ENCODE peak calls at places on chromosome 19, in six cellular contexts. One of them, this sample, is unnamed.

GRCh38 chr19:33784432-33784831 is 12.2 kb upstream of the KCTD15 start:
- DNase-seq in kidney epithelial cell: no peak
- DNase-seq in stomach: no peak
- DNase-seq in pancreas: no peak
- DNase-seq in suprapubic skin: no peak
- DNase-seq in glutamatergic neuron: no peak
- DNase-seq in this sample: no peak

GRCh38 chr19:28331596-28331995 is 881.4 kb downstream of the UQCRFS1 start:
- DNase-seq in kidney epithelial cell: no peak
- DNase-seq in stomach: no peak
- DNase-seq in pancreas: no peak
- DNase-seq in suprapubic skin: no peak
- DNase-seq in glutamatergic neuron: no peak
- DNase-seq in this sample: no peak

GRCh38 chr19:14536926-14537692 is 7.7 kb downstream of the TECR start:
- DNase-seq in kidney epithelial cell: no peak
- DNase-seq in stomach: peak
- DNase-seq in pancreas: peak
- DNase-seq in suprapubic skin: no peak
- DNase-seq in glutamatergic neuron: peak
- DNase-seq in this sample: no peak

GRCh38 chr19:11624064-11624463 is 26.8 kb downstream of the ZNF627 start:
- DNase-seq in kidney epithelial cell: peak
- DNase-seq in stomach: no peak
- DNase-seq in pancreas: no peak
- DNase-seq in suprapubic skin: no peak
- DNase-seq in glutamatergic neuron: no peak
- DNase-seq in this sample: no peak

GRCh38 chr19:6103217-6103644 is 7.1 kb downstream of the RFX2 start:
- DNase-seq in kidney epithelial cell: no peak
- DNase-seq in stomach: peak
- DNase-seq in pancreas: peak
- DNase-seq in suprapubic skin: no peak
- DNase-seq in glutamatergic neuron: no peak
- DNase-seq in this sample: peak

GRCh38 chr19:4984106-4984380 is 15.1 kb downstream of the KDM4B start:
- DNase-seq in kidney epithelial cell: no peak
- DNase-seq in stomach: no peak
- DNase-seq in pancreas: no peak
- DNase-seq in suprapubic skin: no peak
- DNase-seq in glutamatergic neuron: no peak
- DNase-seq in this sample: no peak

GRCh38 chr19:6717441-6717971 is 2.9 kb downstream of the C3 start:
- DNase-seq in kidney epithelial cell: no peak
- DNase-seq in stomach: no peak
- DNase-seq in pancreas: no peak
- DNase-seq in suprapubic skin: no peak
- DNase-seq in glutamatergic neuron: no peak
- DNase-seq in this sample: no peak

GRCh38 chr19:14147797-14148605 is 11.6 kb upstream of the ASF1B start:
- DNase-seq in kidney epithelial cell: peak
- DNase-seq in stomach: peak
- DNase-seq in pancreas: peak
- DNase-seq in suprapubic skin: no peak
- DNase-seq in glutamatergic neuron: peak
- DNase-seq in this sample: peak

GRCh38 chr19:7944177-7944761 is 803 bp upstream of the TIMM44 start:
- DNase-seq in kidney epithelial cell: no peak
- DNase-seq in stomach: peak
- DNase-seq in pancreas: peak
- DNase-seq in suprapubic skin: no peak
- DNase-seq in glutamatergic neuron: peak
- DNase-seq in this sample: peak

GRCh38 chr19:5313307-5313706 is 27.3 kb downstream of the PTPRS start:
- DNase-seq in kidney epithelial cell: no peak
- DNase-seq in stomach: peak
- DNase-seq in pancreas: no peak
- DNase-seq in suprapubic skin: no peak
- DNase-seq in glutamatergic neuron: no peak
- DNase-seq in this sample: no peak

GRCh38 chr19:55600336-55601028 is 394 bp downstream of the ZNF524 start:
- DNase-seq in kidney epithelial cell: no peak
- DNase-seq in stomach: no peak
- DNase-seq in pancreas: no peak
- DNase-seq in suprapubic skin: no peak
- DNase-seq in glutamatergic neuron: peak
- DNase-seq in this sample: no peak

GRCh38 chr19:36169084-36169760 is 17.0 kb upstream of the COX7A1 start:
- DNase-seq in kidney epithelial cell: no peak
- DNase-seq in stomach: peak
- DNase-seq in pancreas: peak
- DNase-seq in suprapubic skin: no peak
- DNase-seq in glutamatergic neuron: no peak
- DNase-seq in this sample: no peak

GRCh38 chr19:12194827-12195500 is 32.1 kb downstream of the ZNF136 start:
- DNase-seq in kidney epithelial cell: peak
- DNase-seq in stomach: peak
- DNase-seq in pancreas: peak
- DNase-seq in suprapubic skin: peak
- DNase-seq in glutamatergic neuron: peak
- DNase-seq in this sample: peak

GRCh38 chr19:42111384-42111783 is 20.9 kb downstream of the POU2F2 start:
- DNase-seq in kidney epithelial cell: no peak
- DNase-seq in stomach: no peak
- DNase-seq in pancreas: no peak
- DNase-seq in suprapubic skin: no peak
- DNase-seq in glutamatergic neuron: no peak
- DNase-seq in this sample: no peak

GRCh38 chr19:39413269-39413902 is 917 bp downstream of the PLEKHG2 start:
- DNase-seq in kidney epithelial cell: no peak
- DNase-seq in stomach: no peak
- DNase-seq in pancreas: peak
- DNase-seq in suprapubic skin: peak
- DNase-seq in glutamatergic neuron: peak
- DNase-seq in this sample: no peak

GRCh38 chr19:30634431-30634830 is 262.2 kb downstream of the ZNF536 start:
- DNase-seq in kidney epithelial cell: no peak
- DNase-seq in stomach: no peak
- DNase-seq in pancreas: no peak
- DNase-seq in suprapubic skin: no peak
- DNase-seq in glutamatergic neuron: no peak
- DNase-seq in this sample: no peak

GRCh38 chr19:37329686-37330085 is 41.2 kb upstream of the ZNF527 start:
- DNase-seq in kidney epithelial cell: no peak
- DNase-seq in stomach: no peak
- DNase-seq in pancreas: no peak
- DNase-seq in suprapubic skin: no peak
- DNase-seq in glutamatergic neuron: no peak
- DNase-seq in this sample: no peak
- TF ChIP-seq CTCF in kidney epithelial cell: no peak
- TF ChIP-seq CTCF in stomach: no peak
- TF ChIP-seq CTCF in pancreas: no peak
- TF ChIP-seq CTCF in suprapubic skin: no peak
- TF ChIP-seq CTCF in glutamatergic neuron: no peak
- TF ChIP-seq CTCF in this sample: peak

DNA sequence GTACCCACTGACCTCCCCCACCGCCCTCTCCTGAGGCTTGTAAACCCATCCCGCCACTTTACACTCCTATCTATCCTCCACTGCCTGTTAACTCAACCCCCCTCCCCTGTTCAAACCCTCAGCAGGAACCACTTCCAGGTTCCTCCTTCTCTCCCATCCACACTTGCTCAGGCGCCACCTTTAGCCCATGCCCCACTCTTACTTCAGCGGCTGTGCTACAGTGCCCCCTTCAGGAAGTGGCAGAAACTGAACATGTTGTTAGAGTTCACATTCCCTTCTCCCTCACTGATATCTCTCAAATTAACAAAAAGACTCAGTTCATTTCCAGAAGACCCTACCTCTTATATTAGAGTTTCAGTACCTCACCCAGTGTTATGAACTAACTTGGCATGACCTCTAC is 49.4 kb downstream of the ZNF91 start:
- DNase-seq in kidney epithelial cell: no peak
- DNase-seq in stomach: no peak
- DNase-seq in pancreas: no peak
- DNase-seq in suprapubic skin: no peak
- DNase-seq in glutamatergic neuron: no peak
- DNase-seq in this sample: no peak
- TF ChIP-seq CTCF in kidney epithelial cell: no peak
- TF ChIP-seq CTCF in stomach: no peak
- TF ChIP-seq CTCF in pancreas: no peak
- TF ChIP-seq CTCF in suprapubic skin: no peak
- TF ChIP-seq CTCF in glutamatergic neuron: no peak
- TF ChIP-seq CTCF in this sample: no peak

GRCh38 chr19:1602091-1602707 is 3.1 kb downstream of the UQCR11 start:
- DNase-seq in kidney epithelial cell: no peak
- DNase-seq in stomach: no peak
- DNase-seq in pancreas: no peak
- DNase-seq in suprapubic skin: no peak
- DNase-seq in glutamatergic neuron: no peak
- DNase-seq in this sample: no peak

GRCh38 chr19:1598777-1599459 is 6.3 kb upstream of the MBD3 start:
- DNase-seq in kidney epithelial cell: no peak
- DNase-seq in stomach: no peak
- DNase-seq in pancreas: no peak
- DNase-seq in suprapubic skin: no peak
- DNase-seq in glutamatergic neuron: no peak
- DNase-seq in this sample: no peak

GRCh38 chr19:1605236-1606137 is at the start of gene UQCR11:
- DNase-seq in kidney epithelial cell: peak
- DNase-seq in stomach: peak
- DNase-seq in pancreas: peak
- DNase-seq in suprapubic skin: peak
- DNase-seq in glutamatergic neuron: peak
- DNase-seq in this sample: peak

GRCh38 chr19:1599460-1599846 is 5.8 kb downstream of the UQCR11 start:
- DNase-seq in kidney epithelial cell: no peak
- DNase-seq in stomach: no peak
- DNase-seq in pancreas: no peak
- DNase-seq in suprapubic skin: no peak
- DNase-seq in glutamatergic neuron: no peak
- DNase-seq in this sample: no peak

GRCh38 chr19:1601613-1602064 is 3.6 kb downstream of the UQCR11 start:
- DNase-seq in kidney epithelial cell: no peak
- DNase-seq in stomach: no peak
- DNase-seq in pancreas: no peak
- DNase-seq in suprapubic skin: no peak
- DNase-seq in glutamatergic neuron: no peak
- DNase-seq in this sample: no peak
- TF ChIP-seq CTCF in kidney epithelial cell: peak
- TF ChIP-seq CTCF in stomach: no peak
- TF ChIP-seq CTCF in pancreas: no peak
- TF ChIP-seq CTCF in suprapubic skin: no peak
- TF ChIP-seq CTCF in glutamatergic neuron: peak
- TF ChIP-seq CTCF in this sample: peak

GRCh38 chr19:53431399-53432087 is at the start of gene ZNF761:
- DNase-seq in kidney epithelial cell: peak
- DNase-seq in stomach: peak
- DNase-seq in pancreas: peak
- DNase-seq in suprapubic skin: peak
- DNase-seq in glutamatergic neuron: peak
- DNase-seq in this sample: peak
- TF ChIP-seq CTCF in kidney epithelial cell: peak
- TF ChIP-seq CTCF in stomach: peak
- TF ChIP-seq CTCF in pancreas: no peak
- TF ChIP-seq CTCF in suprapubic skin: no peak
- TF ChIP-seq CTCF in glutamatergic neuron: peak
- TF ChIP-seq CTCF in this sample: peak